ENCODE peak calls at places on chromosomes 16 and 17, in seven cellular contexts. One of them, this sample, is unnamed.

GRCh38 chr16:86038923-86039310 is 140.0 kb downstream of the IRF8 start:
- DNase-seq in RWPE1: no peak
- DNase-seq in COR-L47: no peak
- DNase-seq in GM23338: no peak
- DNase-seq in CD14-positive monocyte: no peak
- DNase-seq in stimulated activated CD4-positive, alpha-beta T cell treated with anti-CD3 and anti-CD28 coated beads, Interleukin-4, amount 100 ng/mL, for 48 hours: no peak
- DNase-seq in stimulated activated effector memory CD8-positive, alpha-beta T cell treated with anti-CD3 and anti-CD28 coated beads, Interleukin-12 subunit alpha, Interleukin-12 subunit beta, amount 100 ng/mL, for 72 hours: no peak
- DNase-seq in this sample: no peak

GRCh38 chr17:73348018-73348823 is 36.4 kb upstream of the CDC42EP4 start:
- DNase-seq in stimulated activated effector memory CD8-positive, alpha-beta T cell treated with anti-CD3 and anti-CD28 coated beads, Interleukin-12 subunit alpha, Interleukin-12 subunit beta, amount 100 ng/mL, for 72 hours: no peak
- DNase-seq in GM23338: peak; percentile 68
- DNase-seq in RWPE1: no peak
- DNase-seq in COR-L47: no peak
- DNase-seq in stimulated activated CD4-positive, alpha-beta T cell treated with anti-CD3 and anti-CD28 coated beads, Interleukin-4, amount 100 ng/mL, for 48 hours: no peak
- DNase-seq in CD14-positive monocyte: no peak
- DNase-seq in this sample: no peak

GRCh38 chr17:56966277-56966676 is 5.4 kb upstream of the COIL start:
- DNase-seq in stimulated activated CD4-positive, alpha-beta T cell treated with anti-CD3 and anti-CD28 coated beads, Interleukin-4, amount 100 ng/mL, for 48 hours: no peak
- DNase-seq in RWPE1: no peak
- DNase-seq in CD14-positive monocyte: no peak
- DNase-seq in COR-L47: peak; percentile 66
- DNase-seq in stimulated activated effector memory CD8-positive, alpha-beta T cell treated with anti-CD3 and anti-CD28 coated beads, Interleukin-12 subunit alpha, Interleukin-12 subunit beta, amount 100 ng/mL, for 72 hours: peak; percentile 40
- DNase-seq in GM23338: no peak
- DNase-seq in this sample: peak; percentile 62

GRCh38 chr17:1736348-1737281 is 6.1 kb upstream of the SERPINF2 start:
- DNase-seq in GM23338: no peak
- DNase-seq in CD14-positive monocyte: no peak
- DNase-seq in COR-L47: no peak
- DNase-seq in stimulated activated effector memory CD8-positive, alpha-beta T cell treated with anti-CD3 and anti-CD28 coated beads, Interleukin-12 subunit alpha, Interleukin-12 subunit beta, amount 100 ng/mL, for 72 hours: no peak
- DNase-seq in RWPE1: peak; percentile 40
- DNase-seq in stimulated activated CD4-positive, alpha-beta T cell treated with anti-CD3 and anti-CD28 coated beads, Interleukin-4, amount 100 ng/mL, for 48 hours: peak; percentile 63
- DNase-seq in this sample: no peak

GRCh38 chr17:266701-267656 is 85.5 kb upstream of the DOC2B start:
- DNase-seq in stimulated activated effector memory CD8-positive, alpha-beta T cell treated with anti-CD3 and anti-CD28 coated beads, Interleukin-12 subunit alpha, Interleukin-12 subunit beta, amount 100 ng/mL, for 72 hours: peak; percentile 40
- DNase-seq in GM23338: no peak
- DNase-seq in COR-L47: no peak
- DNase-seq in RWPE1: no peak
- DNase-seq in stimulated activated CD4-positive, alpha-beta T cell treated with anti-CD3 and anti-CD28 coated beads, Interleukin-4, amount 100 ng/mL, for 48 hours: no peak
- DNase-seq in CD14-positive monocyte: peak; percentile 19
- DNase-seq in this sample: no peak

GRCh38 chr16:68823401-68823800 is 19.9 kb upstream of the TANGO6 start:
- DNase-seq in GM23338: peak; percentile 69
- DNase-seq in CD14-positive monocyte: no peak
- DNase-seq in stimulated activated effector memory CD8-positive, alpha-beta T cell treated with anti-CD3 and anti-CD28 coated beads, Interleukin-12 subunit alpha, Interleukin-12 subunit beta, amount 100 ng/mL, for 72 hours: no peak
- DNase-seq in COR-L47: no peak
- DNase-seq in RWPE1: peak; percentile 40
- DNase-seq in stimulated activated CD4-positive, alpha-beta T cell treated with anti-CD3 and anti-CD28 coated beads, Interleukin-4, amount 100 ng/mL, for 48 hours: no peak
- DNase-seq in this sample: no peak

GRCh38 chr17:58789160-58789559 is 33.5 kb downstream of the PPM1E start:
- DNase-seq in COR-L47: no peak
- DNase-seq in stimulated activated CD4-positive, alpha-beta T cell treated with anti-CD3 and anti-CD28 coated beads, Interleukin-4, amount 100 ng/mL, for 48 hours: no peak
- DNase-seq in stimulated activated effector memory CD8-positive, alpha-beta T cell treated with anti-CD3 and anti-CD28 coated beads, Interleukin-12 subunit alpha, Interleukin-12 subunit beta, amount 100 ng/mL, for 72 hours: no peak
- DNase-seq in RWPE1: no peak
- DNase-seq in CD14-positive monocyte: no peak
- DNase-seq in GM23338: no peak
- DNase-seq in this sample: no peak

GRCh38 chr16:79871906-79872305 is 271.4 kb upstream of the MAF start:
- DNase-seq in stimulated activated CD4-positive, alpha-beta T cell treated with anti-CD3 and anti-CD28 coated beads, Interleukin-4, amount 100 ng/mL, for 48 hours: no peak
- DNase-seq in COR-L47: no peak
- DNase-seq in CD14-positive monocyte: no peak
- DNase-seq in GM23338: no peak
- DNase-seq in stimulated activated effector memory CD8-positive, alpha-beta T cell treated with anti-CD3 and anti-CD28 coated beads, Interleukin-12 subunit alpha, Interleukin-12 subunit beta, amount 100 ng/mL, for 72 hours: no peak
- DNase-seq in RWPE1: no peak
- DNase-seq in this sample: no peak